ENCODE peak calls at places on chromosomes 12 and 14, in four cellular contexts. K is K562, O is HCT116, Z is HepG2. S is an unnamed sample.
A peak's percentile ranks its signal among the peaks of the same experiment; 100 is the strongest.

GRCh38 chr14:29868000-29868399 is 59.6 kb downstream of the PRKD1 start:
- DNase-seq in K (no peak), O (no peak), Z (no peak), S (no peak)

GRCh38 chr14:94157195-94157594 is 16.9 kb upstream of the PPP4R4 start:
- DNase-seq in K (no peak), O (no peak), Z (no peak), S (no peak)

GRCh38 chr14:20143911-20144310 is 5.3 kb downstream of the OR4N5 start:
- DNase-seq in K (no peak), O (no peak), Z (peak; percentile 21), S (no peak)

GRCh38 chr14:21993837-21994236 is 320.2 kb upstream of the OR4E1 start:
- DNase-seq in K (no peak), O (no peak), Z (no peak), S (no peak)

GRCh38 chr12:100576311-100577036 is 3.0 kb downstream of the GAS2L3 start:
- DNase-seq in K (peak; percentile 8), O (peak; percentile 33), Z (no peak), S (peak; percentile 60)

GRCh38 chr12:7042847-7043246 is 17.7 kb upstream of the C1S start:
- DNase-seq in K (peak; percentile 53), O (peak; percentile 56), Z (peak; percentile 34), S (no peak)

GRCh38 chr14:50901361-50901760 is 29.5 kb downstream of the ABHD12B start:
- DNase-seq in K (no peak), O (no peak), Z (no peak), S (no peak)

GRCh38 chr14:20866963-20867362 is 24.2 kb upstream of the RNASE3 start:
- DNase-seq in K (no peak), O (peak; percentile 16), Z (no peak), S (no peak)

GRCh38 chr12:96427269-96427729 is 27.1 kb upstream of the CDK17 start:
- DNase-seq in K (no peak), O (peak; percentile 54), Z (peak; percentile 7), S (peak; percentile 93)

GRCh38 chr12:104109446-104110271 is 28.4 kb downstream of the NFYB start:
- DNase-seq in K (no peak), O (no peak), Z (no peak), S (no peak)

GRCh38 chr12:64603183-64603841 is 7.0 kb upstream of the RASSF3 start:
- DNase-seq in K (no peak), O (no peak), Z (no peak), S (no peak)

GRCh38 chr12:83003026-83003425 is 316.3 kb downstream of the TMTC2 start:
- DNase-seq in K (no peak), O (no peak), Z (no peak), S (no peak)

GRCh38 chr14:77116194-77116817 is 18.2 kb downstream of the CIPC start:
- DNase-seq in K (no peak), O (no peak), Z (no peak), S (no peak)

GRCh38 chr12:119156401-119156800 is 22.3 kb upstream of the HSPB8 start:
- DNase-seq in K (no peak), O (no peak), Z (no peak), S (no peak)

GRCh38 chr14:95361373-95362179 is 41.9 kb upstream of the CLMN start:
- DNase-seq in K (peak; percentile 55), O (peak; percentile 24), Z (no peak), S (no peak)

GRCh38 chr12:29148065-29148957 is 767 bp upstream of the FAR2 start:
- DNase-seq in K (peak; percentile 29), O (no peak), Z (no peak), S (no peak)

GRCh38 chr12:57150400-57150799 is 3.0 kb upstream of the LRP1-AS start:
- DNase-seq in K (no peak), O (no peak), Z (no peak), S (no peak)

GRCh38 chr12:57153420-57153997 is 6.1 kb upstream of the LRP1-AS start:
- DNase-seq in K (no peak), O (no peak), Z (no peak), S (no peak)

GRCh38 chr12:57154076-57154475 is 6.7 kb upstream of the LRP1-AS start:
- DNase-seq in K (no peak), O (no peak), Z (no peak), S (no peak)

GRCh38 chr12:57151741-57152407 is 4.5 kb upstream of the LRP1-AS start:
- DNase-seq in K (no peak), O (no peak), Z (no peak), S (no peak)

GRCh38 chr12:57152408-57153038 is 5.1 kb upstream of the LRP1-AS start:
- DNase-seq in K (no peak), O (no peak), Z (no peak), S (no peak)
- TF ChIP-seq POLR2AphosphoS5 in K (no peak), O (no peak), Z (no peak), S (no peak)

GRCh38 chr12:17928708-17929366 is 161.2 kb downstream of the RERGL start:
- DNase-seq in K (no peak), O (peak; percentile 75), Z (peak; percentile 57), S (peak; percentile 90)
- TF ChIP-seq SIN3A in K (no peak), O (no peak), Z (no peak), S (no peak)

GRCh38 chr12:88471641-88472040 is 108.6 kb downstream of the KITLG start:
- DNase-seq in K (no peak), O (peak; percentile 45), Z (no peak), S (no peak)
- TF ChIP-seq TCF7L2 in K (no peak), O (no peak), Z (no peak), S (no peak)

GRCh38 chr14:101961011-101961721 is 3.2 kb upstream of the DYNC1H1 start:
- DNase-seq in K (peak; percentile 67), O (peak; percentile 63), Z (peak; percentile 72), S (peak; percentile 68)
- TF ChIP-seq POLR2AphosphoS5 in K (no peak), O (no peak), Z (no peak), S (no peak)

GRCh38 chr12:53102883-53103807 is at the start of gene SOAT2:
- DNase-seq in K (peak; percentile 8), O (no peak), Z (peak; percentile 72), S (no peak)

GRCh38 chr12:53103860-53104305 is 597 bp downstream of the SOAT2 start:
- DNase-seq in K (no peak), O (no peak), Z (peak; percentile 83), S (no peak)

GRCh38 chr12:53101266-53101665 is 2.0 kb upstream of the SOAT2 start:
- DNase-seq in K (no peak), O (no peak), Z (no peak), S (no peak)

GRCh38 chr12:53100466-53101151 is 2.7 kb upstream of the SOAT2 start:
- DNase-seq in K (no peak), O (no peak), Z (no peak), S (no peak)

GRCh38 chr12:53101931-53102781 is 1.1 kb upstream of the SOAT2 start:
- DNase-seq in K (no peak), O (no peak), Z (peak; percentile 79), S (no peak)
- TF ChIP-seq SIN3A in K (no peak), O (no peak), Z (no peak), S (no peak)

GRCh38 chr14:60515244-60515695 is 6.3 kb downstream of the SIX6 start:
- DNase-seq in K (no peak), O (no peak), Z (no peak), S (no peak)
- TF ChIP-seq TCF7L2 in K (no peak), O (no peak), Z (no peak), S (no peak)

GRCh38 chr12:122006186-122006926 is 15.3 kb upstream of the BCL7A start:
- DNase-seq in K (no peak), O (no peak), Z (no peak), S (no peak)
- TF ChIP-seq POLR2AphosphoS5 in K (no peak), O (no peak), Z (no peak), S (no peak)

GRCh38 chr12:131942671-131943070 is 7.1 kb upstream of the EP400 start:
- DNase-seq in K (no peak), O (no peak), Z (no peak), S (no peak)
- TF ChIP-seq SIN3A in K (no peak), O (no peak), Z (no peak), S (no peak)

GRCh38 chr12:5230861-5231260 is 187.2 kb downstream of the KCNA5 start:
- DNase-seq in K (no peak), O (no peak), Z (no peak), S (no peak)

GRCh38 chr12:5232291-5232690 is 188.6 kb downstream of the KCNA5 start:
- DNase-seq in K (no peak), O (no peak), Z (no peak), S (no peak)

GRCh38 chr12:5230151-5230550 is 186.5 kb downstream of the KCNA5 start:
- DNase-seq in K (no peak), O (no peak), Z (no peak), S (no peak)

GRCh38 chr12:5236022-5236421 is 192.3 kb downstream of the KCNA5 start:
- DNase-seq in K (no peak), O (no peak), Z (no peak), S (no peak)

GRCh38 chr12:5232826-5233500 is 189.3 kb downstream of the KCNA5 start:
- DNase-seq in K (no peak), O (no peak), Z (no peak), S (no peak)
- TF ChIP-seq TCF7L2 in K (no peak), O (no peak), Z (no peak), S (no peak)

S was measured in Panc1.